ENCODE peak calls at places on chromosome 5, in seven cellular contexts. W, Q, L, Y, N, M and Z are unnamed samples.

GRCh38 chr5:9269024-9269423 is 276.9 kb downstream of the SEMA5A start:
- DNase-seq in N (no peak), W (no peak), Y (no peak), M (no peak), Q (no peak), L (no peak), Z (no peak)

GRCh38 chr5:131265318-131265803 is 1.5 kb downstream of the CDC42SE2 start:
- DNase-seq in Y (peak; percentile 60), N (no peak), W (peak; percentile 21), Q (no peak), M (no peak), L (peak; percentile 60), Z (no peak)

GRCh38 chr5:74870299-74871067 is 4.3 kb upstream of the FAM169A start:
- DNase-seq in Y (no peak), W (no peak), Q (no peak), N (no peak), M (no peak), L (no peak), Z (no peak)

GRCh38 chr5:168377525-168377924 is 86.1 kb downstream of the WWC1 start:
- DNase-seq in Y (no peak), W (no peak), M (no peak), N (no peak), L (no peak), Q (no peak), Z (no peak)

GRCh38 chr5:64165500-64166200 is at the start of gene RNF180:
- DNase-seq in W (no peak), M (peak; percentile 55), N (no peak), Y (peak; percentile 39), L (no peak), Q (peak; percentile 78), Z (no peak)

GRCh38 chr5:114695292-114695904 is 333.5 kb downstream of the KCNN2 start:
- DNase-seq in N (no peak), L (no peak), Y (no peak), W (no peak), Q (no peak), M (no peak), Z (no peak)

GRCh38 chr5:5316333-5316732 is 106.1 kb upstream of the ICE1 start:
- DNase-seq in Y (no peak), N (no peak), Q (no peak), W (no peak), M (no peak), L (no peak), Z (peak; percentile 78)

GRCh38 chr5:176738851-176739250 is 71.5 kb upstream of the UNC5A start:
- DNase-seq in W (no peak), L (no peak), M (peak; percentile 22), N (peak; percentile 0), Q (peak; percentile 40), Y (no peak), Z (no peak)

GRCh38 chr5:157870837-157871834 is 12.2 kb upstream of the CLINT1 start:
- DNase-seq in N (no peak), Q (no peak), M (no peak), W (no peak), L (peak; percentile 20), Y (peak; percentile 73), Z (peak; percentile 16)

DNA sequence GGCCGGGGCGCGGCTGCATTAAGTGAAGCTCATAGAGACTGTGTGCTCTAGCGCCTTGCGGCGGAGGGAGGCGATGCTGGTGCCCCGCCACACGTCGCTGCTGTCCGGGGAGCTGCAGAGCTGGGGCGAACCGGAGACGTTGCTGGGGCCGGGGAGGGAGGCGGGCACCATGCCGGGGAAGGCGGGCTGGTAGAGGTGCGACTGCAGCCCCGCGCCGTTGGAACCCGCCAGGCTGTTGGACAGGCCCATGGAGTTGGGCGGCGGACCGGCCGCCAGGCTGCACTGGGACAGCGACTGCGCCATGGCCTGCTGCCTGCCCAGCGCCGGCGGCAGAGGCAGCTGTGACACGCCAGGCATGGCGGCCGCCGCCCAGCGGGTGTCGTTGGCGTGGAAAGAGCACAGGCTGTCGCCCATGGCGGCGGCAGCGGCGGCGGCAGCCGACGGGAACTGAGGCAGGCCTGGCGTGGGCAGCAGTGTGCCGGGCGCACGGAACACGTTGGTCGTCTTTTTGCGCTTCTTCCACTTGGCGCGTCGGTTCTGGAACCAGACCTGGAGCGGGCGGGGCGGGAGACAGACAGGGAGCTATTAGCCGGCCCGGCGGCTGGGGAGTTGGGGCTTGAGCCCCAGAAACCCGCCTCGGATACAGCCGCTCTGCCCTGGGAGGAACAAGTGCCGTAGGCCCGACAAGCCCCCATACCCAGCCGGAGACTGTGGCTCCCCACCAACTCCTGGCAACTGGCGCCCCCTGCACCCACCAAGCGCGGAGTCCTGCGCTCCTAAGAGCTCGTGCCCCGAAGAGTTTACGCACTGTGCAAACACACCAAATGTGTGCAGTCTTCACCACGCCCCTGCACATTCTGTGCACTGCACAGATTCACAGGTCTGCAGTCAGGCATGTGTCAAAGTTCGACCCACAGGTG is 8.0 kb downstream of the OTP start:
- DNase-seq in Q (peak; percentile 87), W (no peak), L (peak; percentile 33), N (peak; percentile 75), M (no peak), Y (no peak), Z (no peak)
- TF ChIP-seq POLR2A in Q (no peak), W (no peak), L (no peak), N (peak; percentile 88), M (no peak), Y (no peak), Z (peak; percentile 77)

GRCh38 chr5:139415869-139416268 is 12.0 kb upstream of the SPATA24 start:
- DNase-seq in N (no peak), M (no peak), Y (no peak), W (no peak), L (no peak), Q (no peak), Z (no peak)

GRCh38 chr5:139415221-139415861 is 11.5 kb upstream of the SPATA24 start:
- DNase-seq in M (no peak), Y (no peak), W (no peak), L (no peak), N (no peak), Q (no peak), Z (no peak)

GRCh38 chr5:139414601-139415121 is 10.8 kb upstream of the SPATA24 start:
- DNase-seq in Y (no peak), Q (no peak), W (no peak), N (no peak), M (no peak), L (no peak), Z (no peak)

GRCh38 chr5:139417214-139417613 is 13.3 kb upstream of the SPATA24 start:
- DNase-seq in L (no peak), M (no peak), Q (no peak), Y (peak; percentile 26), W (no peak), N (no peak), Z (no peak)

GRCh38 chr5:139416651-139417050 is 12.8 kb upstream of the SPATA24 start:
- DNase-seq in Q (no peak), Y (no peak), W (no peak), L (no peak), N (no peak), M (no peak), Z (no peak)
- TF ChIP-seq POLR2A in Q (no peak), Y (no peak), W (no peak), L (no peak), N (no peak), M (no peak), Z (no peak)

DNA sequence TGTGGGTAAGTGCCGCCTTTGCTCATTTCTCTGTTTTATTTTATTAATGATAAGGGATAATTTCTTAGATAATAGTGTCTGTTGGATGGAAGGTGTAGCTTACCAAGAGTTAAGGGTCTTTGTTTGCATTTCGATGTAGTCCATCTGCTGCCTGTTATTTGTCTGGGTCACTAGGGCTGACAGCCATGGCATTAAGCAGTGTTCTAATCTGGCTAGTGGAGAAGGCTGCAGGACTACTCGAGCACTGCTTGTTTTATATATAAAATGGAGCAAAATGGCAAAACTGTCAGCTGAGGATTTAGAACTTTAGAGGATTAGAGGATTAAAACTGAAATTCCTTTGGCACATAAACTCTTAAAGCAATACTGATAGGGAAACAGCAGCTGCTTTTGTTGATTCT is 67.5 kb downstream of the C7 start:
- DNase-seq in M (no peak), L (no peak), N (no peak), W (no peak), Q (no peak), Y (no peak), Z (no peak)
- TF ChIP-seq POLR2A in M (no peak), L (no peak), N (no peak), W (no peak), Q (no peak), Y (no peak), Z (no peak)

GRCh38 chr5:161757223-161757622 is 71.7 kb downstream of the GABRA6 start:
- DNase-seq in M (no peak), W (no peak), N (no peak), L (no peak), Y (no peak), Q (no peak), Z (no peak)
- TF ChIP-seq POLR2A in M (no peak), W (no peak), N (no peak), L (no peak), Y (no peak), Q (no peak), Z (no peak)

GRCh38 chr5:147484708-147485020 is 25.2 kb downstream of the DPYSL3 start:
- DNase-seq in Y (no peak), L (no peak), M (no peak), Q (no peak), N (no peak), W (no peak), Z (no peak)
- TF ChIP-seq POLR2A in Y (no peak), L (no peak), M (no peak), Q (no peak), N (no peak), W (no peak), Z (no peak)

DNA sequence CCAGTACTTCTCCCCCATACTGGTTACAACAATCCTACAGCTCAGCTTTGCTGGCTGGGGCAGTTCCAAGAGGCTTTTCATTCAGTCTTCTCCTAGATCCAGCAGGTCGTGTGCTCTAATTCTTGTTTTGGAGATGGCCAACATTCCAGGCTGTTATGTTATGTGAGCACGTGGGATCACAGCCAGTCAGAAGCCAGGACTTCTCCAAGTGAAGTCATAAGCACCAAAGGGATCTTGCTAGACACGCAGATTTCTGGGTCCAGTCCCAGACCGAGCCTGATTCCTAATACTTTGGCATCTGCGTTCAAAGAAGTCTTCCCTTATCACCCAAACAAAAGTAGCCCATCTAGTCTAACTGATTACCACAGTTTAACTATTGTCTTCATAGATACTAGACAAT is 1.4 kb upstream of the LARP1 start:
- DNase-seq in Q (no peak), M (no peak), Y (peak; percentile 53), W (peak; percentile 27), N (no peak), L (no peak), Z (no peak)
- TF ChIP-seq POLR2A in Q (no peak), M (no peak), Y (no peak), W (no peak), N (no peak), L (no peak), Z (no peak)